ENCODE peak calls at places on chromosomes 2 and 18, in seven cellular contexts. D is activated T-helper 9 cell treated with anti-CD3 and anti-CD28 coated beads, Interleukin-2, amount 50 U/mL, for 16 hours; V is amniotic stem cell; X is left cardiac atrium; B is GM20000; Q is pancreas; L is activated CD4-positive, alpha-beta T cell treated with anti-CD3 and anti-CD28 coated beads for 36 hours. N is an unnamed sample.

GRCh38 chr2:152354069-152354755 is 19.2 kb downstream of the FMNL2 start:
- DNase-seq in D (no peak), V (no peak), X (no peak), B (no peak), Q (no peak), L (no peak), N (no peak)

GRCh38 chr2:239395524-239395923 is 5.3 kb downstream of the HDAC4 start:
- DNase-seq in D (no peak), V (no peak), X (no peak), B (no peak), Q (no peak), L (no peak), N (no peak)

GRCh38 chr2:187580462-187581124 is 26.4 kb upstream of the TFPI start:
- DNase-seq in D (no peak), V (peak; percentile 58), X (no peak), B (peak; percentile 17), Q (no peak), L (no peak), N (peak; percentile 76)

GRCh38 chr2:149650006-149650405 is 62.4 kb upstream of the MMADHC start:
- DNase-seq in D (no peak), V (no peak), X (no peak), B (no peak), Q (no peak), L (no peak), N (no peak)

GRCh38 chr18:49066977-49067556 is 116.3 kb upstream of the SMAD7 start:
- DNase-seq in D (no peak), V (no peak), X (no peak), B (no peak), Q (no peak), L (no peak), N (no peak)

GRCh38 chr2:1617425-1618021 is 126.8 kb downstream of the PXDN start:
- DNase-seq in D (no peak), V (no peak), X (no peak), B (no peak), Q (no peak), L (no peak), N (no peak)

GRCh38 chr2:226915846-226916360 is 80.0 kb downstream of the RHBDD1 start:
- DNase-seq in D (no peak), V (no peak), X (no peak), B (no peak), Q (no peak), L (no peak), N (no peak)

GRCh38 chr2:164896634-164897033 is 55.0 kb upstream of the COBLL1 start:
- DNase-seq in D (no peak), V (no peak), X (no peak), B (peak; percentile 5), Q (no peak), L (peak; percentile 13), N (no peak)

GRCh38 chr2:143946436-143947385 is 573.2 kb downstream of the ZEB2 start:
- DNase-seq in D (no peak), V (peak; percentile 11), X (no peak), B (no peak), Q (no peak), L (no peak), N (no peak)

GRCh38 chr2:58930541-58930940 is 689.4 kb upstream of the FANCL start:
- DNase-seq in D (no peak), V (no peak), X (no peak), B (no peak), Q (no peak), L (no peak), N (no peak)

GRCh38 chr2:105857076-105857740 is 112.5 kb downstream of the NCK2 start:
- DNase-seq in D (peak; percentile 25), V (no peak), X (no peak), B (no peak), Q (no peak), L (peak; percentile 58), N (no peak)

GRCh38 chr18:35045121-35045520 is 3.9 kb downstream of the MAPRE2 start:
- DNase-seq in D (no peak), V (no peak), X (no peak), B (no peak), Q (no peak), L (peak; percentile 22), N (peak; percentile 37)

GRCh38 chr18:70490008-70490933 is 201.4 kb downstream of the SOCS6 start:
- DNase-seq in D (no peak), V (peak; percentile 14), X (no peak), B (peak; percentile 40), Q (no peak), L (peak; percentile 47), N (no peak)

GRCh38 chr18:78305789-78306188 is 673.8 kb upstream of the SALL3 start:
- DNase-seq in D (no peak), V (no peak), X (no peak), B (no peak), Q (no peak), L (no peak), N (no peak)

GRCh38 chr18:45910405-45911023 is 56.6 kb downstream of the EPG5 start:
- DNase-seq in D (peak; percentile 39), V (no peak), X (peak; percentile 45), B (peak; percentile 59), Q (peak; percentile 60), L (peak; percentile 81), N (no peak)

GRCh38 chr2:236753611-236754010 is 184.0 kb downstream of the ACKR3 start:
- DNase-seq in D (no peak), V (no peak), X (no peak), B (no peak), Q (no peak), L (no peak), N (no peak)

GRCh38 chr2:10305254-10305635 is 2.5 kb downstream of the HPCAL1 start:
- DNase-seq in D (no peak), V (peak; percentile 13), X (no peak), B (no peak), Q (no peak), L (peak; percentile 76), N (no peak)

GRCh38 chr2:134319581-134320246 is 65.8 kb downstream of the MGAT5 start:
- DNase-seq in D (no peak), V (no peak), X (no peak), B (no peak), Q (no peak), L (peak; percentile 39), N (no peak)

GRCh38 chr2:37827911-37828411 is 97.1 kb upstream of the RMDN2 start:
- DNase-seq in D (no peak), V (no peak), X (peak; percentile 41), B (no peak), Q (no peak), L (no peak), N (no peak)

GRCh38 chr2:83072767-83073166 is 1386.3 kb downstream of the SUCLG1 start:
- DNase-seq in D (no peak), V (no peak), X (no peak), B (no peak), Q (no peak), L (no peak), N (no peak)

GRCh38 chr2:8355046-8355445 is 326.8 kb upstream of the ID2 start:
- DNase-seq in D (no peak), V (no peak), X (no peak), B (no peak), Q (no peak), L (no peak), N (no peak)

GRCh38 chr2:212423089-212423488 is 115.5 kb downstream of the ERBB4 start:
- DNase-seq in D (no peak), V (no peak), X (no peak), B (no peak), Q (no peak), L (no peak), N (no peak)

GRCh38 chr2:138548796-138549195 is 47.2 kb downstream of the SPOPL start:
- DNase-seq in D (no peak), V (no peak), X (no peak), B (no peak), Q (no peak), L (no peak), N (no peak)

GRCh38 chr2:150256746-150257145 is 230.7 kb downstream of the RND3 start:
- DNase-seq in D (no peak), V (no peak), X (no peak), B (no peak), Q (no peak), L (no peak), N (no peak)

GRCh38 chr2:866887-867286 is 83.8 kb upstream of the SNTG2 start:
- DNase-seq in D (no peak), V (no peak), X (no peak), B (no peak), Q (no peak), L (no peak), N (no peak)